ENCODE peak calls at places on chromosomes 6 and 20, in seven cellular contexts. H is substantia nigra; R is MCF 10A; W is A549; J is fibroblast of lung; G is stimulated activated CD8-positive, alpha-beta memory T cell treated with anti-CD3 and anti-CD28 coated beads, Interleukin-4, amount 100 ng/mL, for 1 hour; N is T-helper 17 cell. O is an unnamed sample.
A peak's percentile ranks its signal among the peaks of the same experiment; 100 is the strongest.

GRCh38 chr6:7401103-7401502 is 11.5 kb downstream of the RIOK1 start:
- DNase-seq in H (no peak), R (peak; percentile 34), W (no peak), J (no peak), G (no peak), N (no peak), O (no peak)

GRCh38 chr6:140897804-140898573 is 1234.7 kb upstream of the GJE1 start:
- DNase-seq in H (no peak), R (no peak), W (no peak), J (no peak), G (no peak), N (no peak), O (no peak)

GRCh38 chr6:27019651-27020552 is 227.6 kb upstream of the PRSS16 start:
- DNase-seq in H (peak; percentile 73), R (peak; percentile 93), W (peak; percentile 96), J (peak; percentile 96), G (no peak), N (no peak), O (peak; percentile 82)

GRCh38 chr6:70675822-70676221 is 8.1 kb downstream of the SMAP1 start:
- DNase-seq in H (no peak), R (no peak), W (no peak), J (no peak), G (no peak), N (no peak), O (no peak)

GRCh38 chr20:46642265-46642942 is 8.9 kb downstream of the SLC13A3 start:
- DNase-seq in H (no peak), R (no peak), W (no peak), J (no peak), G (no peak), N (no peak), O (no peak)

GRCh38 chr20:42744756-42745465 is 444.8 kb downstream of the PTPRT start:
- DNase-seq in H (no peak), R (no peak), W (no peak), J (no peak), G (no peak), N (no peak), O (no peak)

GRCh38 chr6:44151348-44152108 is 7.1 kb upstream of the CAPN11 start:
- DNase-seq in H (peak; percentile 61), R (peak; percentile 61), W (peak; percentile 71), J (peak; percentile 56), G (peak; percentile 53), N (peak; percentile 71), O (peak; percentile 51)

GRCh38 chr6:125918681-125919566 is 37.6 kb upstream of the HINT3 start:
- DNase-seq in H (no peak), R (peak; percentile 97), W (peak; percentile 92), J (peak; percentile 82), G (no peak), N (no peak), O (no peak)

GRCh38 chr20:9270831-9271230 is 201.9 kb downstream of the PLCB4 start:
- DNase-seq in H (no peak), R (peak; percentile 54), W (peak; percentile 28), J (peak; percentile 91), G (no peak), N (no peak), O (no peak)

GRCh38 chr6:169991031-169991390 is 239.6 kb downstream of the ERMARD start:
- DNase-seq in H (no peak), R (no peak), W (no peak), J (no peak), G (no peak), N (no peak), O (no peak)

GRCh38 chr6:90619221-90619620 is 32.3 kb upstream of the MAP3K7 start:
- DNase-seq in H (no peak), R (no peak), W (no peak), J (no peak), G (no peak), N (no peak), O (no peak)

GRCh38 chr6:129186988-129187387 is 304.1 kb downstream of the LAMA2 start:
- DNase-seq in H (no peak), R (peak; percentile 63), W (no peak), J (peak; percentile 73), G (no peak), N (no peak), O (no peak)

GRCh38 chr20:58699246-58700107 is 6.9 kb downstream of the NPEPL1 start:
- DNase-seq in H (no peak), R (no peak), W (no peak), J (no peak), G (no peak), N (no peak), O (no peak)

GRCh38 chr20:47273591-47274235 is 82.8 kb downstream of the ZMYND8 start:
- DNase-seq in H (no peak), R (no peak), W (peak; percentile 43), J (no peak), G (no peak), N (no peak), O (no peak)

GRCh38 chr6:165806126-165806810 is 143.2 kb upstream of the PDE10A start:
- DNase-seq in H (no peak), R (no peak), W (no peak), J (no peak), G (no peak), N (no peak), O (no peak)

GRCh38 chr6:5996701-5997419 is 9.9 kb downstream of the NRN1 start:
- DNase-seq in H (no peak), R (no peak), W (no peak), J (no peak), G (no peak), N (no peak), O (no peak)

GRCh38 chr6:52502306-52503029 is 74.4 kb downstream of the TRAM2 start:
- DNase-seq in H (no peak), R (no peak), W (no peak), J (no peak), G (no peak), N (no peak), O (no peak)

GRCh38 chr20:38970302-38970701 is 8.2 kb downstream of the DHX35 start:
- DNase-seq in H (no peak), R (no peak), W (peak; percentile 13), J (peak; percentile 31), G (no peak), N (no peak), O (no peak)

GRCh38 chr20:6756961-6757595 is 10.4 kb upstream of the BMP2 start:
- DNase-seq in H (no peak), R (no peak), W (no peak), J (no peak), G (no peak), N (no peak), O (no peak)

GRCh38 chr6:157789861-157790260 is 33.2 kb upstream of the SNX9 start:
- DNase-seq in H (no peak), R (no peak), W (peak; percentile 32), J (no peak), G (no peak), N (no peak), O (no peak)

GRCh38 chr6:84220809-84221409 is 6.5 kb downstream of the CEP162 start:
- DNase-seq in H (no peak), R (peak; percentile 38), W (peak; percentile 20), J (peak; percentile 61), G (no peak), N (no peak), O (no peak)

GRCh38 chr6:46651766-46652165 is 852 bp downstream of the CYP39A1 start:
- DNase-seq in H (no peak), R (peak; percentile 44), W (no peak), J (no peak), G (no peak), N (no peak), O (no peak)

GRCh38 chr6:28922004-28922840 is 1.6 kb downstream of the TRIM27 start:
- DNase-seq in H (no peak), R (peak; percentile 86), W (peak; percentile 68), J (no peak), G (no peak), N (no peak), O (no peak)

GRCh38 chr20:13325033-13325432 is 104.0 kb downstream of the ISM1 start:
- DNase-seq in H (no peak), R (peak; percentile 51), W (peak; percentile 75), J (peak; percentile 27), G (no peak), N (no peak), O (no peak)

GRCh38 chr6:152973916-152974315 is 8.9 kb downstream of the FBXO5 start:
- DNase-seq in H (no peak), R (no peak), W (no peak), J (no peak), G (no peak), N (no peak), O (no peak)

GRCh38 chr6:24919404-24919892 is 16.3 kb downstream of the RIPOR2 start:
- DNase-seq in H (no peak), R (no peak), W (no peak), J (no peak), G (no peak), N (no peak), O (no peak)

GRCh38 chr6:1930356-1930755 is 315.0 kb downstream of the GMDS start:
- DNase-seq in H (no peak), R (no peak), W (no peak), J (no peak), G (no peak), N (no peak), O (no peak)

GRCh38 chr6:136791296-136792065 is 796 bp downstream of the MAP3K5 start:
- DNase-seq in H (peak; percentile 30), R (peak; percentile 78), W (peak; percentile 53), J (peak; percentile 75), G (peak; percentile 9), N (peak; percentile 22), O (peak; percentile 19)

GRCh38 chr6:149551920-149552319 is 6.1 kb upstream of the PPIL4 start:
- DNase-seq in H (no peak), R (no peak), W (no peak), J (no peak), G (no peak), N (no peak), O (no peak)

GRCh38 chr6:14211596-14211961 is 94.0 kb downstream of the CD83 start:
- DNase-seq in H (peak; percentile 21), R (no peak), W (no peak), J (peak; percentile 49), G (peak; percentile 4), N (no peak), O (no peak)

GRCh38 chr6:26126394-26127221 is 39.4 kb downstream of the HFE start:
- DNase-seq in H (no peak), R (no peak), W (no peak), J (peak; percentile 55), G (no peak), N (no peak), O (no peak)

GRCh38 chr20:16569218-16570153 is 3.8 kb downstream of the KIF16B start:
- DNase-seq in H (no peak), R (no peak), W (no peak), J (no peak), G (no peak), N (no peak), O (no peak)

GRCh38 chr6:13177617-13178506 is 150.5 kb downstream of the TBC1D7 start:
- DNase-seq in H (no peak), R (no peak), W (no peak), J (no peak), G (no peak), N (no peak), O (no peak)

GRCh38 chr6:64280569-64280968 is 645.0 kb downstream of the PHF3 start:
- DNase-seq in H (no peak), R (peak; percentile 65), W (peak; percentile 6), J (peak; percentile 79), G (no peak), N (no peak), O (peak; percentile 0)

GRCh38 chr20:50335105-50335504 is 144.5 kb downstream of the CEBPB start:
- DNase-seq in H (no peak), R (peak; percentile 79), W (peak; percentile 77), J (peak; percentile 33), G (no peak), N (no peak), O (no peak)

GRCh38 chr6:34150766-34151165 is 4.9 kb upstream of the GRM4 start:
- DNase-seq in H (no peak), R (no peak), W (no peak), J (no peak), G (no peak), N (no peak), O (no peak)

GRCh38 chr6:75612921-75613534 is 11.3 kb downstream of the SENP6 start:
- DNase-seq in H (no peak), R (no peak), W (no peak), J (peak; percentile 17), G (no peak), N (no peak), O (no peak)

GRCh38 chr6:37819802-37820712 is 530 bp downstream of the ZFAND3 start:
- DNase-seq in H (no peak), R (peak; percentile 79), W (peak; percentile 63), J (peak; percentile 70), G (peak; percentile 6), N (peak; percentile 34), O (peak; percentile 44)

O was measured in hypothalamus.